ENCODE peak calls at places on chromosomes 11 and 22, in seven cellular contexts. One of them, this sample, is unnamed.
A peak's percentile ranks its signal among the peaks of the same experiment; 100 is the strongest.

GRCh38 chr11:45556851-45557707 is 108.3 kb downstream of the CHST1 start:
- DNase-seq in fibroblast of pulmonary artery: peak; percentile 87
- DNase-seq in astrocyte of the spinal cord: no peak
- DNase-seq in left ventricle myocardium inferior: no peak
- DNase-seq in cardiac muscle cell: no peak
- DNase-seq in esophagus squamous epithelium: no peak
- DNase-seq in tibial nerve: no peak
- DNase-seq in this sample: no peak

GRCh38 chr11:34332524-34332923 is 25.3 kb downstream of the ABTB2 start:
- DNase-seq in esophagus squamous epithelium: no peak
- DNase-seq in left ventricle myocardium inferior: no peak
- DNase-seq in fibroblast of pulmonary artery: no peak
- DNase-seq in astrocyte of the spinal cord: no peak
- DNase-seq in tibial nerve: no peak
- DNase-seq in cardiac muscle cell: no peak
- DNase-seq in this sample: no peak

GRCh38 chr22:49664891-49665290 is 162.8 kb downstream of the BRD1 start:
- DNase-seq in fibroblast of pulmonary artery: no peak
- DNase-seq in astrocyte of the spinal cord: no peak
- DNase-seq in cardiac muscle cell: no peak
- DNase-seq in left ventricle myocardium inferior: no peak
- DNase-seq in tibial nerve: no peak
- DNase-seq in esophagus squamous epithelium: no peak
- DNase-seq in this sample: no peak

GRCh38 chr11:91819743-91820142 is 404.9 kb upstream of the FAT3 start:
- DNase-seq in cardiac muscle cell: no peak
- DNase-seq in left ventricle myocardium inferior: no peak
- DNase-seq in fibroblast of pulmonary artery: no peak
- DNase-seq in esophagus squamous epithelium: no peak
- DNase-seq in astrocyte of the spinal cord: no peak
- DNase-seq in tibial nerve: no peak
- DNase-seq in this sample: no peak

GRCh38 chr11:35158371-35159081 is 19.6 kb downstream of the CD44 start:
- DNase-seq in astrocyte of the spinal cord: no peak
- DNase-seq in left ventricle myocardium inferior: no peak
- DNase-seq in esophagus squamous epithelium: no peak
- DNase-seq in fibroblast of pulmonary artery: peak; percentile 62
- DNase-seq in tibial nerve: peak; percentile 54
- DNase-seq in cardiac muscle cell: no peak
- DNase-seq in this sample: no peak

GRCh38 chr11:107218123-107219084 is 200.1 kb upstream of the GUCY1A2 start:
- DNase-seq in left ventricle myocardium inferior: no peak
- DNase-seq in cardiac muscle cell: peak; percentile 11
- DNase-seq in esophagus squamous epithelium: no peak
- DNase-seq in astrocyte of the spinal cord: no peak
- DNase-seq in tibial nerve: no peak
- DNase-seq in fibroblast of pulmonary artery: no peak
- DNase-seq in this sample: no peak

GRCh38 chr11:116927163-116927772 is 89.8 kb upstream of the APOA1 start:
- DNase-seq in cardiac muscle cell: peak; percentile 23
- DNase-seq in astrocyte of the spinal cord: no peak
- DNase-seq in left ventricle myocardium inferior: no peak
- DNase-seq in esophagus squamous epithelium: no peak
- DNase-seq in tibial nerve: no peak
- DNase-seq in fibroblast of pulmonary artery: no peak
- DNase-seq in this sample: peak; percentile 5

GRCh38 chr11:65181569-65182257 is at the start of gene CAPN1:
- DNase-seq in left ventricle myocardium inferior: peak; percentile 84
- DNase-seq in fibroblast of pulmonary artery: peak; percentile 92
- DNase-seq in astrocyte of the spinal cord: peak; percentile 85
- DNase-seq in tibial nerve: peak; percentile 69
- DNase-seq in cardiac muscle cell: peak; percentile 82
- DNase-seq in esophagus squamous epithelium: peak; percentile 47
- DNase-seq in this sample: peak; percentile 35

GRCh38 chr11:925496-926301 is at the start of gene AP2A2:
- DNase-seq in cardiac muscle cell: peak; percentile 95
- DNase-seq in fibroblast of pulmonary artery: peak; percentile 91
- DNase-seq in tibial nerve: peak; percentile 78
- DNase-seq in left ventricle myocardium inferior: peak; percentile 93
- DNase-seq in esophagus squamous epithelium: no peak
- DNase-seq in astrocyte of the spinal cord: peak; percentile 84
- DNase-seq in this sample: peak; percentile 87

GRCh38 chr11:12808519-12808918 is 134.3 kb downstream of the TEAD1 start:
- DNase-seq in cardiac muscle cell: no peak
- DNase-seq in astrocyte of the spinal cord: peak; percentile 75
- DNase-seq in tibial nerve: no peak
- DNase-seq in esophagus squamous epithelium: no peak
- DNase-seq in left ventricle myocardium inferior: no peak
- DNase-seq in fibroblast of pulmonary artery: peak; percentile 50
- DNase-seq in this sample: no peak

GRCh38 chr11:83088965-83089364 is 17.3 kb upstream of the RAB30 start:
- DNase-seq in fibroblast of pulmonary artery: no peak
- DNase-seq in esophagus squamous epithelium: no peak
- DNase-seq in cardiac muscle cell: no peak
- DNase-seq in tibial nerve: no peak
- DNase-seq in left ventricle myocardium inferior: no peak
- DNase-seq in astrocyte of the spinal cord: no peak
- DNase-seq in this sample: no peak

GRCh38 chr11:61362542-61362875 is 335 bp downstream of the TMEM138 start:
- DNase-seq in left ventricle myocardium inferior: no peak
- DNase-seq in cardiac muscle cell: peak; percentile 55
- DNase-seq in esophagus squamous epithelium: no peak
- DNase-seq in astrocyte of the spinal cord: peak; percentile 47
- DNase-seq in tibial nerve: no peak
- DNase-seq in fibroblast of pulmonary artery: peak; percentile 55
- DNase-seq in this sample: no peak

GRCh38 chr22:25113316-25113721 is 86.3 kb upstream of the CRYBB3 start:
- DNase-seq in esophagus squamous epithelium: no peak
- DNase-seq in left ventricle myocardium inferior: no peak
- DNase-seq in tibial nerve: no peak
- DNase-seq in fibroblast of pulmonary artery: no peak
- DNase-seq in astrocyte of the spinal cord: no peak
- DNase-seq in cardiac muscle cell: no peak
- DNase-seq in this sample: no peak

GRCh38 chr11:12716816-12717215 is 42.6 kb downstream of the TEAD1 start:
- DNase-seq in cardiac muscle cell: no peak
- DNase-seq in left ventricle myocardium inferior: no peak
- DNase-seq in astrocyte of the spinal cord: no peak
- DNase-seq in esophagus squamous epithelium: no peak
- DNase-seq in fibroblast of pulmonary artery: no peak
- DNase-seq in tibial nerve: no peak
- DNase-seq in this sample: no peak

DNA sequence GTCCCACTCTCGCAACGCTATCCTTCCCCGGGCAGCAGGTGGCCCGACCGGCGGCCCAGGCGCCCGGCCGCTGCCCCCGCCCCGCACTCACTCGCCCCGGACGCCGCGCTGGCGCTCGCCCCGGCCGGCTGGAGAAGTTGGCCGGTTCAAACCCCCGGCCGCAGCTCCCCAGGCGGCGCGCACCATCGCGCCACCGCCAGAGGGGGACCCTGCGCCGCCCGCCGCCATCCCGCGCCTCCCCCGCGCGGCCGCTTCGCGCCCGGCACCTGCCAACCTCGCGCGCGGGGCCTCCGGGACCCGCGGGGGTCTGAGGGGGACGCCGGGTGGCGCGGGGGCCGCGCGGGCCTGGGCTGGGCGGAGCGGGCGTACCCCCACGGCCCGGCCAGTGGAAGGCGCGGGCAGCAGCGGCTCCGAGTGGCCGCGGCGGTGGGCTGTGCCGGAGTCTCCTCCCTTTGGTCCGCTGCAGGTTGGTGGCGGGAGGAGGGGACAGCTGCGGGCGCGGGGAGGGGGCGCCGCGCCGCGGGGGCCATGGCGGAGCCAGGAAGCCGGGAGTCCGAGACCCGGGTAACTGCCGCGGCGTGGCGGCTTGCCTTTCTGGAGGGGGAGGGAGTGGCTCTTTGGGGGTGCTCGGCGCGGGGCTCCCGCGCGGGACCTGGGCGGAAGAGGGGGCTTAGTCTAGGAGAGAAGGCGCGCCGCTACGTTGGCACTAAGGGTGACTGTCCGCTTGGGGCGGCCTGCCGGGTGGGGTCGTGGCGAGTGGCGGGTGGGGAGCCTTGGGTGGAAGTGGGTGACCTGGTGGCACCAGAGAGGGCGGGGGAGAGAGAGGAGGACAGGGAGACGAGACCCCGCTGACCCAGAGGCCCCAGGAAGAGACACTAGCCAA is at the start of the genes MPST and TST:
- DNase-seq in astrocyte of the spinal cord: peak; percentile 64
- DNase-seq in esophagus squamous epithelium: no peak
- DNase-seq in left ventricle myocardium inferior: peak; percentile 83
- DNase-seq in tibial nerve: peak; percentile 51
- DNase-seq in fibroblast of pulmonary artery: peak; percentile 62
- DNase-seq in cardiac muscle cell: peak; percentile 91
- DNase-seq in this sample: peak; percentile 68
- TF ChIP-seq CTCF in astrocyte of the spinal cord: no peak
- TF ChIP-seq CTCF in esophagus squamous epithelium: peak; percentile 69
- TF ChIP-seq CTCF in left ventricle myocardium inferior: peak; percentile 33
- TF ChIP-seq CTCF in tibial nerve: peak; percentile 95
- TF ChIP-seq CTCF in fibroblast of pulmonary artery: no peak
- TF ChIP-seq CTCF in cardiac muscle cell: no peak
- TF ChIP-seq CTCF in this sample: peak; percentile 22

GRCh38 chr11:130163346-130164220 is 4.0 kb downstream of the ST14 start:
- DNase-seq in cardiac muscle cell: no peak
- DNase-seq in esophagus squamous epithelium: no peak
- DNase-seq in left ventricle myocardium inferior: no peak
- DNase-seq in fibroblast of pulmonary artery: no peak
- DNase-seq in astrocyte of the spinal cord: no peak
- DNase-seq in tibial nerve: no peak
- DNase-seq in this sample: no peak
- TF ChIP-seq CTCF in cardiac muscle cell: peak; percentile 12
- TF ChIP-seq CTCF in esophagus squamous epithelium: no peak
- TF ChIP-seq CTCF in left ventricle myocardium inferior: no peak
- TF ChIP-seq CTCF in fibroblast of pulmonary artery: no peak
- TF ChIP-seq CTCF in astrocyte of the spinal cord: no peak
- TF ChIP-seq CTCF in tibial nerve: no peak
- TF ChIP-seq CTCF in this sample: no peak

GRCh38 chr22:47452184-47452583 is 689.7 kb downstream of the TBC1D22A start:
- DNase-seq in astrocyte of the spinal cord: no peak
- DNase-seq in fibroblast of pulmonary artery: no peak
- DNase-seq in tibial nerve: no peak
- DNase-seq in esophagus squamous epithelium: no peak
- DNase-seq in left ventricle myocardium inferior: no peak
- DNase-seq in cardiac muscle cell: no peak
- DNase-seq in this sample: no peak
- TF ChIP-seq CTCF in astrocyte of the spinal cord: peak; percentile 16
- TF ChIP-seq CTCF in fibroblast of pulmonary artery: peak; percentile 5
- TF ChIP-seq CTCF in tibial nerve: no peak
- TF ChIP-seq CTCF in esophagus squamous epithelium: peak; percentile 44
- TF ChIP-seq CTCF in left ventricle myocardium inferior: peak; percentile 38
- TF ChIP-seq CTCF in cardiac muscle cell: no peak
- TF ChIP-seq CTCF in this sample: peak; percentile 20

DNA sequence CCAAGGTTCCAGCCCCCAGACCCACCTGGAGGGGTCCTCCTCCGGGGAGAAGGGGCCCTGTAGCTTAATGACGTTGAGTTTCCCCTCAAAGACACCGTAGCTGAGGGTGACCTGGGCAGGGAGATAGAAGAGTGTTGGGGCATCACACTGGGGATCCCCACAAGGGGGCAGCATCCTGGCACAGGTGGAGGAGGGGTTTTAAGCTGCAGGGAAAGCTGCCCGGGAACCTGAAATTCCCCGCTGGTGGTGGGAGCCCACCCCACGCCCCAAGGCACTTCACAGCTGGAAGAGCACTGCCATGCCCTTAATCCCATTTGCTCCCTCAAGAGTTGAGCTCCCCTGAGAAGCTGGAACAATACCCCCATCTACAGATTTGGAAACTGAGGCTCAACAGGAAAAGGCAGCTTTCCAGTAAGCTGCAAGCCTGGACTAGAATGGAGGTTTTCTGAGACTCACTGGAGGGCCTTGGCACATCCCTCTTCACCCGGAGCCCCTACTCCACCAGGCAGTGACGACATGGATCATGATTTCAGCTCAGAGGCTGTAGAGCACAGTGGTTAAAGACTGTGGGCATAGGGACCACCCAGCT is 13.7 kb downstream of the MFNG start:
- DNase-seq in fibroblast of pulmonary artery: peak; percentile 42
- DNase-seq in left ventricle myocardium inferior: no peak
- DNase-seq in astrocyte of the spinal cord: no peak
- DNase-seq in esophagus squamous epithelium: no peak
- DNase-seq in cardiac muscle cell: peak; percentile 57
- DNase-seq in tibial nerve: no peak
- DNase-seq in this sample: peak; percentile 35
- TF ChIP-seq CTCF in fibroblast of pulmonary artery: peak; percentile 64
- TF ChIP-seq CTCF in left ventricle myocardium inferior: peak; percentile 48
- TF ChIP-seq CTCF in astrocyte of the spinal cord: peak; percentile 75
- TF ChIP-seq CTCF in esophagus squamous epithelium: peak; percentile 53
- TF ChIP-seq CTCF in cardiac muscle cell: peak; percentile 66
- TF ChIP-seq CTCF in tibial nerve: peak; percentile 49
- TF ChIP-seq CTCF in this sample: peak; percentile 60

DNA sequence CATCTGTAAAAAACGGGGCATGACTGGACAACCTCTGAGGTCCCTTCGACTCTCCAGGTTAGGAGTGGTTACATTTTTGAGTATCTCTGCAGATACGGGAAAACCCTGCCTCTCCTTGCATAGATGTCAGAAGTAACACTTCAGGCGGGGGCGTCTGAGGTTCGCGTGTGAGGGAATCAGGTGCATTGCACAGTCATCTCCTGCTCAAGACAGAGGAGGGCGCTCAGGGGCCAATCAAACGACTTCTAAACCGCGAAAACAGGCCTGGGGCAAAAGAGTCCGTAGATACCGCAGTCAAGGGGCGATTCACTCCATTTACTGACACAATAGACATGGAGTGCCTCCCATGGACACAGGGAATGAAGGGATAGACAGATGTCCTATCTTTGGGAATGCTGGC is 31.7 kb downstream of the KIRREL3 start:
- DNase-seq in tibial nerve: no peak
- DNase-seq in astrocyte of the spinal cord: no peak
- DNase-seq in esophagus squamous epithelium: no peak
- DNase-seq in cardiac muscle cell: peak; percentile 34
- DNase-seq in fibroblast of pulmonary artery: no peak
- DNase-seq in left ventricle myocardium inferior: no peak
- DNase-seq in this sample: no peak
- TF ChIP-seq CTCF in tibial nerve: no peak
- TF ChIP-seq CTCF in astrocyte of the spinal cord: no peak
- TF ChIP-seq CTCF in esophagus squamous epithelium: no peak
- TF ChIP-seq CTCF in cardiac muscle cell: no peak
- TF ChIP-seq CTCF in fibroblast of pulmonary artery: no peak
- TF ChIP-seq CTCF in left ventricle myocardium inferior: no peak
- TF ChIP-seq CTCF in this sample: no peak

GRCh38 chr11:68646832-68647231 is 37.5 kb upstream of the GAL start:
- DNase-seq in left ventricle myocardium inferior: no peak
- DNase-seq in fibroblast of pulmonary artery: no peak
- DNase-seq in esophagus squamous epithelium: no peak
- DNase-seq in astrocyte of the spinal cord: no peak
- DNase-seq in cardiac muscle cell: no peak
- DNase-seq in tibial nerve: no peak
- DNase-seq in this sample: no peak

GRCh38 chr11:68641880-68642279 is 42.5 kb upstream of the GAL start:
- DNase-seq in esophagus squamous epithelium: no peak
- DNase-seq in astrocyte of the spinal cord: no peak
- DNase-seq in tibial nerve: no peak
- DNase-seq in cardiac muscle cell: no peak
- DNase-seq in fibroblast of pulmonary artery: no peak
- DNase-seq in left ventricle myocardium inferior: no peak
- DNase-seq in this sample: no peak

GRCh38 chr11:68643576-68643975 is 40.8 kb upstream of the GAL start:
- DNase-seq in cardiac muscle cell: no peak
- DNase-seq in left ventricle myocardium inferior: no peak
- DNase-seq in esophagus squamous epithelium: no peak
- DNase-seq in astrocyte of the spinal cord: peak; percentile 62
- DNase-seq in tibial nerve: peak; percentile 11
- DNase-seq in fibroblast of pulmonary artery: peak; percentile 36
- DNase-seq in this sample: no peak
- TF ChIP-seq CTCF in cardiac muscle cell: no peak
- TF ChIP-seq CTCF in left ventricle myocardium inferior: no peak
- TF ChIP-seq CTCF in esophagus squamous epithelium: no peak
- TF ChIP-seq CTCF in astrocyte of the spinal cord: peak; percentile 33
- TF ChIP-seq CTCF in tibial nerve: no peak
- TF ChIP-seq CTCF in fibroblast of pulmonary artery: peak; percentile 15
- TF ChIP-seq CTCF in this sample: no peak

GRCh38 chr22:47190957-47191323 is 428.5 kb downstream of the TBC1D22A start:
- DNase-seq in cardiac muscle cell: no peak
- DNase-seq in astrocyte of the spinal cord: no peak
- DNase-seq in fibroblast of pulmonary artery: no peak
- DNase-seq in left ventricle myocardium inferior: no peak
- DNase-seq in esophagus squamous epithelium: no peak
- DNase-seq in tibial nerve: no peak
- DNase-seq in this sample: no peak
- TF ChIP-seq CTCF in cardiac muscle cell: no peak
- TF ChIP-seq CTCF in astrocyte of the spinal cord: no peak
- TF ChIP-seq CTCF in fibroblast of pulmonary artery: no peak
- TF ChIP-seq CTCF in left ventricle myocardium inferior: no peak
- TF ChIP-seq CTCF in esophagus squamous epithelium: no peak
- TF ChIP-seq CTCF in tibial nerve: no peak
- TF ChIP-seq CTCF in this sample: no peak